ENCODE peak calls at places on chromosomes 7 and 10, in eight cellular contexts. N is head of caudate nucleus; T is HEK293T; X is T-helper 2 cell; W is stimulated activated CD8-positive, alpha-beta memory T cell treated with anti-CD3 and anti-CD28 coated beads, Interleukin-12 subunit alpha, Interleukin-12 subunit beta, amount 100 ng/mL, for 4 hours; B is uterus; P is kidney glomerular epithelial cell; U is GM23248. O is an unnamed sample.

GRCh38 chr10:80964955-80965614 is 427.4 kb downstream of the SH2D4B start:
- DNase-seq in N (no peak), T (no peak), X (no peak), W (no peak), B (no peak), P (no peak), U (no peak), O (no peak)

GRCh38 chr10:43231523-43232078 is 35.3 kb downstream of the RASGEF1A start:
- DNase-seq in N (peak; percentile 1), T (no peak), X (peak; percentile 59), W (no peak), B (peak; percentile 11), P (no peak), U (no peak), O (peak; percentile 86)

GRCh38 chr10:86770412-86770960 is 14.1 kb downstream of the BMPR1A start:
- DNase-seq in N (no peak), T (peak; percentile 33), X (no peak), W (no peak), B (no peak), P (no peak), U (no peak), O (no peak)

GRCh38 chr10:79103585-79103984 is 34.8 kb downstream of the ZMIZ1 start:
- DNase-seq in N (no peak), T (no peak), X (no peak), W (no peak), B (no peak), P (no peak), U (peak; percentile 44), O (no peak)

GRCh38 chr10:24132741-24133140 is 76.2 kb upstream of the KIAA1217 start:
- DNase-seq in N (no peak), T (no peak), X (no peak), W (no peak), B (no peak), P (peak; percentile 45), U (peak; percentile 49), O (no peak)

GRCh38 chr7:5773661-5774086 is 7.8 kb downstream of the RNF216 start:
- DNase-seq in N (peak; percentile 33), T (no peak), X (peak; percentile 39), W (no peak), B (peak; percentile 60), P (peak; percentile 98), U (peak; percentile 93), O (no peak)

GRCh38 chr10:124722812-124723783 is 21.1 kb downstream of the FAM53B start:
- DNase-seq in N (no peak), T (no peak), X (peak; percentile 81), W (no peak), B (peak; percentile 66), P (no peak), U (peak; percentile 73), O (no peak)

GRCh38 chr7:155738652-155739537 is 73.4 kb downstream of the SHH start:
- DNase-seq in N (peak; percentile 78), T (peak; percentile 74), X (peak; percentile 87), W (peak; percentile 35), B (peak; percentile 58), P (peak; percentile 79), U (peak; percentile 84), O (peak; percentile 20)

GRCh38 chr10:59976909-59977308 is 70.6 kb upstream of the CCDC6 start:
- DNase-seq in N (no peak), T (no peak), X (no peak), W (no peak), B (no peak), P (no peak), U (no peak), O (no peak)

GRCh38 chr7:80526472-80526871 is 14.6 kb upstream of the GNAT3 start:
- DNase-seq in N (no peak), T (no peak), X (no peak), W (no peak), B (no peak), P (no peak), U (no peak), O (no peak)

GRCh38 chr10:63605568-63605967 is 84.4 kb downstream of the REEP3 start:
- DNase-seq in N (peak; percentile 66), T (no peak), X (no peak), W (no peak), B (no peak), P (no peak), U (peak; percentile 6), O (no peak)

GRCh38 chr10:28459453-28460144 is 73.3 kb upstream of the WAC start:
- DNase-seq in N (no peak), T (no peak), X (no peak), W (no peak), B (no peak), P (no peak), U (no peak), O (no peak)

GRCh38 chr7:137606061-137606674 is 240.6 kb downstream of the DGKI start:
- DNase-seq in N (no peak), T (no peak), X (peak; percentile 22), W (no peak), B (no peak), P (peak; percentile 55), U (peak; percentile 64), O (no peak)

GRCh38 chr7:69912846-69913245 is 314.6 kb downstream of the AUTS2 start:
- DNase-seq in N (no peak), T (no peak), X (no peak), W (no peak), B (no peak), P (no peak), U (peak; percentile 4), O (no peak)

GRCh38 chr10:22700489-22700888 is 13.9 kb downstream of the PIP4K2A start:
- DNase-seq in N (no peak), T (no peak), X (no peak), W (no peak), B (no peak), P (no peak), U (no peak), O (no peak)

GRCh38 chr10:30013684-30014246 is 45.6 kb downstream of the JCAD start:
- DNase-seq in N (no peak), T (no peak), X (no peak), W (no peak), B (peak; percentile 64), P (no peak), U (no peak), O (no peak)

O was measured in CMK.